ENCODE peak calls at places on chromosome 1, in ten cellular contexts. One of them, this sample, is unnamed.

GRCh38 chr1:243742814-243743213 is 107.2 kb downstream of the AKT3 start:
- DNase-seq in pancreas: no peak
- DNase-seq in ELR: peak
- DNase-seq in NCI-H1092 treated with DMSO at 0.1 percent for 48 hours: no peak
- DNase-seq in fibroblast of villous mesenchyme: peak
- DNase-seq in GM20000: no peak
- DNase-seq in stimulated activated CD8-positive, alpha-beta memory T cell treated with anti-CD3 and anti-CD28 coated beads, Interleukin-2, amount 100 ng/mL, for 48 hours: no peak
- DNase-seq in RWPE1: no peak
- DNase-seq in posterior vena cava: no peak
- DNase-seq in T1000: no peak
- DNase-seq in this sample: no peak

GRCh38 chr1:201166964-201167624 is 12.8 kb upstream of the TMEM9 start:
- DNase-seq in posterior vena cava: no peak
- DNase-seq in RWPE1: no peak
- DNase-seq in stimulated activated CD8-positive, alpha-beta memory T cell treated with anti-CD3 and anti-CD28 coated beads, Interleukin-2, amount 100 ng/mL, for 48 hours: no peak
- DNase-seq in pancreas: no peak
- DNase-seq in NCI-H1092 treated with DMSO at 0.1 percent for 48 hours: peak
- DNase-seq in T1000: no peak
- DNase-seq in ELR: no peak
- DNase-seq in fibroblast of villous mesenchyme: no peak
- DNase-seq in GM20000: no peak
- DNase-seq in this sample: no peak

GRCh38 chr1:212179394-212180076 is 105.7 kb upstream of the PPP2R5A start:
- DNase-seq in NCI-H1092 treated with DMSO at 0.1 percent for 48 hours: no peak
- DNase-seq in T1000: peak
- DNase-seq in ELR: peak
- DNase-seq in pancreas: no peak
- DNase-seq in RWPE1: peak
- DNase-seq in fibroblast of villous mesenchyme: peak
- DNase-seq in GM20000: no peak
- DNase-seq in stimulated activated CD8-positive, alpha-beta memory T cell treated with anti-CD3 and anti-CD28 coated beads, Interleukin-2, amount 100 ng/mL, for 48 hours: no peak
- DNase-seq in posterior vena cava: no peak
- DNase-seq in this sample: no peak

GRCh38 chr1:222347627-222348026 is 200.3 kb downstream of the HHIPL2 start:
- DNase-seq in pancreas: no peak
- DNase-seq in GM20000: no peak
- DNase-seq in T1000: no peak
- DNase-seq in NCI-H1092 treated with DMSO at 0.1 percent for 48 hours: peak
- DNase-seq in stimulated activated CD8-positive, alpha-beta memory T cell treated with anti-CD3 and anti-CD28 coated beads, Interleukin-2, amount 100 ng/mL, for 48 hours: no peak
- DNase-seq in ELR: no peak
- DNase-seq in posterior vena cava: no peak
- DNase-seq in fibroblast of villous mesenchyme: no peak
- DNase-seq in RWPE1: no peak
- DNase-seq in this sample: no peak

GRCh38 chr1:180611016-180611930 is 20.5 kb upstream of the XPR1 start:
- DNase-seq in ELR: no peak
- DNase-seq in posterior vena cava: no peak
- DNase-seq in T1000: no peak
- DNase-seq in stimulated activated CD8-positive, alpha-beta memory T cell treated with anti-CD3 and anti-CD28 coated beads, Interleukin-2, amount 100 ng/mL, for 48 hours: no peak
- DNase-seq in NCI-H1092 treated with DMSO at 0.1 percent for 48 hours: no peak
- DNase-seq in fibroblast of villous mesenchyme: no peak
- DNase-seq in RWPE1: peak
- DNase-seq in GM20000: no peak
- DNase-seq in pancreas: no peak
- DNase-seq in this sample: no peak

GRCh38 chr1:56517404-56518130 is 61.8 kb downstream of the PLPP3 start:
- DNase-seq in ELR: peak
- DNase-seq in pancreas: no peak
- DNase-seq in fibroblast of villous mesenchyme: no peak
- DNase-seq in NCI-H1092 treated with DMSO at 0.1 percent for 48 hours: no peak
- DNase-seq in T1000: no peak
- DNase-seq in RWPE1: no peak
- DNase-seq in posterior vena cava: no peak
- DNase-seq in stimulated activated CD8-positive, alpha-beta memory T cell treated with anti-CD3 and anti-CD28 coated beads, Interleukin-2, amount 100 ng/mL, for 48 hours: no peak
- DNase-seq in GM20000: no peak
- DNase-seq in this sample: no peak

GRCh38 chr1:64006276-64007051 is 197.0 kb upstream of the UBE2U start:
- DNase-seq in RWPE1: peak
- DNase-seq in posterior vena cava: no peak
- DNase-seq in stimulated activated CD8-positive, alpha-beta memory T cell treated with anti-CD3 and anti-CD28 coated beads, Interleukin-2, amount 100 ng/mL, for 48 hours: no peak
- DNase-seq in NCI-H1092 treated with DMSO at 0.1 percent for 48 hours: peak
- DNase-seq in ELR: peak
- DNase-seq in pancreas: no peak
- DNase-seq in GM20000: no peak
- DNase-seq in fibroblast of villous mesenchyme: peak
- DNase-seq in T1000: no peak
- DNase-seq in this sample: no peak

GRCh38 chr1:43711049-43711448 is 3.7 kb downstream of the ST3GAL3 start:
- DNase-seq in posterior vena cava: no peak
- DNase-seq in ELR: peak
- DNase-seq in GM20000: no peak
- DNase-seq in RWPE1: peak
- DNase-seq in stimulated activated CD8-positive, alpha-beta memory T cell treated with anti-CD3 and anti-CD28 coated beads, Interleukin-2, amount 100 ng/mL, for 48 hours: no peak
- DNase-seq in pancreas: no peak
- DNase-seq in NCI-H1092 treated with DMSO at 0.1 percent for 48 hours: no peak
- DNase-seq in fibroblast of villous mesenchyme: peak
- DNase-seq in T1000: no peak
- DNase-seq in this sample: no peak

GRCh38 chr1:19478241-19478780 is 7.0 kb downstream of the CAPZB start:
- DNase-seq in posterior vena cava: no peak
- DNase-seq in GM20000: no peak
- DNase-seq in stimulated activated CD8-positive, alpha-beta memory T cell treated with anti-CD3 and anti-CD28 coated beads, Interleukin-2, amount 100 ng/mL, for 48 hours: no peak
- DNase-seq in T1000: no peak
- DNase-seq in ELR: no peak
- DNase-seq in NCI-H1092 treated with DMSO at 0.1 percent for 48 hours: no peak
- DNase-seq in RWPE1: no peak
- DNase-seq in fibroblast of villous mesenchyme: no peak
- DNase-seq in pancreas: no peak
- DNase-seq in this sample: no peak

GRCh38 chr1:230057681-230058565 is 9.1 kb upstream of the GALNT2 start:
- DNase-seq in NCI-H1092 treated with DMSO at 0.1 percent for 48 hours: no peak
- DNase-seq in T1000: no peak
- DNase-seq in posterior vena cava: no peak
- DNase-seq in RWPE1: no peak
- DNase-seq in pancreas: peak
- DNase-seq in GM20000: no peak
- DNase-seq in stimulated activated CD8-positive, alpha-beta memory T cell treated with anti-CD3 and anti-CD28 coated beads, Interleukin-2, amount 100 ng/mL, for 48 hours: no peak
- DNase-seq in ELR: no peak
- DNase-seq in fibroblast of villous mesenchyme: no peak
- DNase-seq in this sample: no peak

This sample was measured in endothelial cell.